ENCODE peak calls at places on chromosomes 1 and 21, in ten cellular contexts. M, E, O, A, F, R, V, L, I and Q are unnamed samples.

GRCh38 chr21:18545908-18546307 is 142.3 kb upstream of the TMPRSS15 start:
- DNase-seq in M (no peak), E (no peak), O (no peak), A (no peak), F (no peak), R (no peak), V (no peak), L (no peak), I (no peak), Q (no peak)

GRCh38 chr1:192443616-192444015 is 126.8 kb downstream of the RGS21 start:
- DNase-seq in M (no peak), E (no peak), O (peak), A (no peak), F (no peak), R (no peak), V (no peak), L (no peak), I (no peak), Q (no peak)

GRCh38 chr1:211621471-211622198 is 42.7 kb upstream of the SLC30A1 start:
- DNase-seq in M (no peak), E (no peak), O (no peak), A (no peak), F (no peak), R (no peak), V (no peak), L (no peak), I (no peak), Q (no peak)

GRCh38 chr1:205676002-205676401 is 4.3 kb downstream of the SLC45A3 start:
- DNase-seq in M (no peak), E (no peak), O (no peak), A (no peak), F (no peak), R (no peak), V (no peak), L (no peak), I (no peak), Q (no peak)

GRCh38 chr1:236354330-236355147 is 39.5 kb upstream of the EDARADD start:
- DNase-seq in M (peak), E (no peak), O (no peak), A (no peak), F (no peak), R (no peak), V (no peak), L (no peak), I (no peak), Q (no peak)

GRCh38 chr1:208113036-208113435 is 131.1 kb downstream of the PLXNA2 start:
- DNase-seq in M (no peak), E (no peak), O (no peak), A (no peak), F (no peak), R (no peak), V (no peak), L (no peak), I (no peak), Q (no peak)

GRCh38 chr1:220926146-220926545 is 46.9 kb downstream of the HLX start:
- DNase-seq in M (no peak), E (no peak), O (no peak), A (no peak), F (no peak), R (no peak), V (no peak), L (no peak), I (no peak), Q (no peak)

GRCh38 chr1:36924282-36924791 is 110.0 kb downstream of the GRIK3 start:
- DNase-seq in M (peak), E (peak), O (peak), A (peak), F (peak), R (no peak), V (peak), L (no peak), I (no peak), Q (no peak)

GRCh38 chr1:240415532-240415931 is 196.4 kb downstream of the GREM2 start:
- DNase-seq in M (no peak), E (no peak), O (peak), A (peak), F (no peak), R (no peak), V (no peak), L (no peak), I (no peak), Q (no peak)

GRCh38 chr1:33332357-33332789 is 11.5 kb upstream of the A3GALT2 start:
- DNase-seq in M (no peak), E (no peak), O (no peak), A (no peak), F (no peak), R (no peak), V (no peak), L (no peak), I (no peak), Q (no peak)

GRCh38 chr1:20187103-20187812 is 940 bp upstream of the PLA2G2C start:
- DNase-seq in M (no peak), E (peak), O (peak), A (peak), F (peak), R (no peak), V (peak), L (no peak), I (no peak), Q (no peak)

GRCh38 chr1:159408862-159409400 is 23.1 kb upstream of the OR10J4 start:
- DNase-seq in M (no peak), E (no peak), O (no peak), A (no peak), F (no peak), R (no peak), V (no peak), L (no peak), I (no peak), Q (no peak)

GRCh38 chr21:18161841-18162240 is 82.8 kb upstream of the CHODL start:
- DNase-seq in M (no peak), E (no peak), O (no peak), A (peak), F (no peak), R (no peak), V (no peak), L (no peak), I (no peak), Q (no peak)

GRCh38 chr21:45376459-45377324 is 28.3 kb upstream of the COL18A1 start:
- DNase-seq in M (no peak), E (no peak), O (no peak), A (no peak), F (no peak), R (no peak), V (no peak), L (no peak), I (no peak), Q (no peak)

GRCh38 chr1:20058531-20058930 is 11.5 kb upstream of the PLA2G5 start:
- DNase-seq in M (no peak), E (peak), O (peak), A (peak), F (peak), R (no peak), V (peak), L (peak), I (no peak), Q (no peak)

GRCh38 chr1:225919906-225920305 is 4.1 kb downstream of the PYCR2 start:
- DNase-seq in M (no peak), E (no peak), O (peak), A (peak), F (no peak), R (no peak), V (no peak), L (no peak), I (no peak), Q (no peak)

GRCh38 chr1:11520531-11521233 is 41.7 kb downstream of the DISP3 start:
- DNase-seq in M (no peak), E (no peak), O (no peak), A (no peak), F (peak), R (no peak), V (no peak), L (no peak), I (no peak), Q (no peak)

GRCh38 chr1:179939941-179940340 is 14.7 kb upstream of the CEP350 start:
- DNase-seq in M (no peak), E (no peak), O (no peak), A (no peak), F (no peak), R (no peak), V (no peak), L (no peak), I (no peak), Q (no peak)

GRCh38 chr1:168945870-168946269 is 160.6 kb upstream of the ATP1B1 start:
- DNase-seq in M (no peak), E (no peak), O (no peak), A (no peak), F (no peak), R (no peak), V (no peak), L (no peak), I (no peak), Q (no peak)

GRCh38 chr1:207049974-207050391 is 1.0 kb downstream of the YOD1 start:
- DNase-seq in M (peak), E (peak), O (peak), A (peak), F (no peak), R (peak), V (no peak), L (peak), I (peak), Q (peak)

GRCh38 chr1:201898992-201899391 is 10.3 kb downstream of the SHISA4 start:
- DNase-seq in M (no peak), E (no peak), O (peak), A (no peak), F (no peak), R (no peak), V (no peak), L (no peak), I (no peak), Q (no peak)

GRCh38 chr1:82162526-82163420 is 362.0 kb downstream of the ADGRL2 start:
- DNase-seq in M (no peak), E (no peak), O (peak), A (peak), F (no peak), R (no peak), V (no peak), L (no peak), I (no peak), Q (no peak)